ENCODE peak calls at places on chromosomes 6 and 20, in five cellular contexts. I, J, T, V and D are unnamed samples.

GRCh38 chr20:47774081-47774777 is 11.1 kb downstream of the SULF2 start:
- DNase-seq in I (no peak), J (peak; percentile 80), T (no peak), V (no peak), D (no peak)

GRCh38 chr20:54716790-54717189 is 241.4 kb downstream of the DOK5 start:
- DNase-seq in I (no peak), J (no peak), T (no peak), V (no peak), D (no peak)

GRCh38 chr20:50353289-50353961 is 156.8 kb upstream of the PTPN1 start:
- DNase-seq in I (no peak), J (peak; percentile 70), T (no peak), V (no peak), D (no peak)

GRCh38 chr20:44209691-44210421 is 715 bp downstream of the OSER1 start:
- DNase-seq in I (peak; percentile 15), J (no peak), T (peak; percentile 47), V (no peak), D (no peak)

GRCh38 chr20:49260218-49260617 is 17.6 kb downstream of the ZNFX1 start:
- DNase-seq in I (no peak), J (no peak), T (no peak), V (no peak), D (no peak)

GRCh38 chr6:89597988-89598387 is 40.6 kb downstream of the LYRM2 start:
- DNase-seq in I (no peak), J (no peak), T (no peak), V (no peak), D (no peak)

GRCh38 chr20:667351-668034 is 8.1 kb downstream of the SCRT2 start:
- DNase-seq in I (peak; percentile 45), J (peak; percentile 64), T (peak; percentile 87), V (peak; percentile 49), D (peak; percentile 70)

GRCh38 chr6:138560130-138560850 is 61.0 kb upstream of the NHSL1 start:
- DNase-seq in I (no peak), J (no peak), T (no peak), V (no peak), D (no peak)

GRCh38 chr6:131823276-131823902 is 15.6 kb downstream of the ENPP1 start:
- DNase-seq in I (no peak), J (no peak), T (no peak), V (no peak), D (no peak)

GRCh38 chr6:91669154-91669903 is 1082.5 kb upstream of the MAP3K7 start:
- DNase-seq in I (no peak), J (no peak), T (no peak), V (no peak), D (no peak)

GRCh38 chr20:36988494-36988966 is 37.0 kb upstream of the SAMHD1 start:
- DNase-seq in I (no peak), J (no peak), T (no peak), V (no peak), D (no peak)

GRCh38 chr6:80006541-80006940 is 2.1 kb downstream of the TTK start:
- DNase-seq in I (no peak), J (no peak), T (no peak), V (no peak), D (no peak)

GRCh38 chr20:58839474-58839874 is 11.2 kb downstream of the GNAS-AS1 start:
- DNase-seq in I (no peak), J (peak; percentile 68), T (peak; percentile 75), V (peak; percentile 44), D (no peak)

GRCh38 chr6:139334791-139335446 is 39.5 kb downstream of the CITED2 start:
- DNase-seq in I (no peak), J (no peak), T (no peak), V (no peak), D (no peak)

GRCh38 chr6:125749864-125750691 is 646 bp downstream of the HEY2 start:
- DNase-seq in I (peak; percentile 42), J (no peak), T (peak; percentile 34), V (peak; percentile 37), D (no peak)

GRCh38 chr6:148069256-148069655 is 273.4 kb upstream of the SASH1 start:
- DNase-seq in I (no peak), J (no peak), T (no peak), V (no peak), D (no peak)

GRCh38 chr6:2147737-2148448 is 97.5 kb downstream of the GMDS start:
- DNase-seq in I (no peak), J (no peak), T (no peak), V (no peak), D (no peak)

GRCh38 chr20:63017076-63017825 is 10.5 kb upstream of the BHLHE23 start:
- DNase-seq in I (no peak), J (peak; percentile 66), T (no peak), V (no peak), D (no peak)

GRCh38 chr6:43856005-43856765 is 86.2 kb downstream of the VEGFA start:
- DNase-seq in I (no peak), J (no peak), T (peak; percentile 36), V (no peak), D (no peak)

GRCh38 chr6:24720604-24721460 is 1.9 kb upstream of the C6orf62 start:
- DNase-seq in I (peak; percentile 99), J (peak; percentile 100), T (peak; percentile 100), V (peak; percentile 99), D (peak; percentile 97)

GRCh38 chr20:45300961-45301360 is 5.7 kb upstream of the RBPJL start:
- DNase-seq in I (peak; percentile 27), J (no peak), T (peak; percentile 82), V (no peak), D (peak; percentile 48)

GRCh38 chr6:153842491-153842890 is 196.5 kb upstream of the OPRM1 start:
- DNase-seq in I (no peak), J (no peak), T (no peak), V (no peak), D (no peak)

GRCh38 chr6:17740559-17741220 is 34.0 kb upstream of the NUP153 start:
- DNase-seq in I (no peak), J (no peak), T (no peak), V (no peak), D (no peak)

GRCh38 chr20:60935971-60936370 is 316.1 kb upstream of the CDH4 start:
- DNase-seq in I (no peak), J (no peak), T (no peak), V (no peak), D (no peak)

GRCh38 chr6:1995521-1996110 is 249.8 kb downstream of the GMDS start:
- DNase-seq in I (no peak), J (no peak), T (no peak), V (no peak), D (no peak)

DNA sequence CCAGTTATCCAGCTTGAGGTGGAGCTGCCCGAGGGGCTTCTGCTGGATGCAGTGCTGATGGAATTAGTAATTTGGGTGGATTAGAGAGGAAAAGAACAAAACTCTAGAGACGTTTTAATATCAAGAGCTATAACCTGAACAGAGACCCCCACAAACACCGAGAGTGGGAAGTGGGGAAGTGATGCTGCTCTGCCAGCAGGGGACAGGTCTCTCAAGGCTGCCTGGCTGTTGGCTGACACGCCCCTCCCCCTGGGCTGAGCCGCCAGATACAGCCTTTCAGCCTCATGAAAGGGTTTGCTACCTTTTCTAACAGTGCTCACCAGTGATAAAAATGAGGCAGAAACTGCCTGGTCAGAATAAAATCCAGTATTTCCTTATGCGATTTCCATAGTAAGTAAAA is 9.6 kb downstream of the LEMD2 start:
- DNase-seq in I (no peak), J (no peak), T (no peak), V (no peak), D (no peak)
- TF ChIP-seq CTCF in I (no peak), J (no peak), T (no peak), V (no peak), D (no peak)

GRCh38 chr6:160859822-160860221 is 131.7 kb upstream of the MAP3K4 start:
- DNase-seq in I (no peak), J (no peak), T (no peak), V (no peak), D (no peak)

GRCh38 chr6:160863782-160864181 is 127.8 kb upstream of the MAP3K4 start:
- DNase-seq in I (no peak), J (peak; percentile 70), T (no peak), V (no peak), D (no peak)

GRCh38 chr6:160858886-160859285 is 132.7 kb upstream of the MAP3K4 start:
- DNase-seq in I (no peak), J (no peak), T (no peak), V (no peak), D (no peak)

DNA sequence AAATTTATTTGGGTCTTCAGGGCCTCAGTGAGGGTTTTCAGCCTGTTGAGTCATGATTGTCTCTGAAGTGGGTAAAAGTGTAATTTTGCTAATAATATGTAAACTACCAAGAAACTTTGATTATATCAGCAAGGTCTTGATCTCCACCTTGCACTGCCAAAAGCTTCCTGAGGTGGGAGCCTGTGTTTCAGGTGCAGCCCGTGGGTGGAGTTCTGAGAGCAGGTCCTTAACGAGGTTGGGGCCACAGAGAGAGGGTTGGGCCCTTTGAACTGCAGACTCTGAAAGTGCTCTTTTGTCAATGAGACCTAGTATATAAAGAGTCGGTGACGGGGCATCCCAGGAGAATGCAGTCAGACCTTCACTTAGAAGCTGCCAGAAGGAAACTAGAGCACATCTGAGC is 129.7 kb upstream of the MAP3K4 start:
- DNase-seq in I (no peak), J (no peak), T (no peak), V (no peak), D (no peak)
- TF ChIP-seq CTCF in I (no peak), J (no peak), T (no peak), V (no peak), D (no peak)

DNA sequence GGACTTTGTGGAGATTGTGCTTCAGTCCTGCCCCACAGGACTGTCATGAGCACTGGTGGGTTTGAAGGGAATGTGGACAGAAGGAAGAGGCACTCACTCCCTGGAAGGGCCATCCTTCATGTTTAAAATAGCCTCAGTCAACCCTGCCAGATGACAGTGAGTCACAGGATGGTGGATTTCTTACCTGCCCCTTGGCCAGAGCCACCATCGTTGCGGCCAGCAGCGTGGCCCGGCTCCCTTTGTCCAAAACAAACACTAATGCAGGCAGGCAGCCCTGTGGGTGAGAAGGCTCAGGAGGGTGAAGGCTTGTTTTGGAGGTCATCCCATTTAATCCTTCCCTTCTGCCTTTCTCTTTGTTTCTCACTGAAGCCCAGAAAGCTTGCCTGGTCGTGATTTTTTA is 422.7 kb downstream of the CD83 start:
- DNase-seq in I (no peak), J (no peak), T (no peak), V (no peak), D (no peak)
- TF ChIP-seq CTCF in I (no peak), J (no peak), T (no peak), V (no peak), D (no peak)

GRCh38 chr6:157615411-157615763 is 207.7 kb upstream of the SNX9 start:
- DNase-seq in I (no peak), J (no peak), T (no peak), V (peak; percentile 45), D (no peak)
- TF ChIP-seq CTCF in I (no peak), J (no peak), T (no peak), V (no peak), D (no peak)

DNA sequence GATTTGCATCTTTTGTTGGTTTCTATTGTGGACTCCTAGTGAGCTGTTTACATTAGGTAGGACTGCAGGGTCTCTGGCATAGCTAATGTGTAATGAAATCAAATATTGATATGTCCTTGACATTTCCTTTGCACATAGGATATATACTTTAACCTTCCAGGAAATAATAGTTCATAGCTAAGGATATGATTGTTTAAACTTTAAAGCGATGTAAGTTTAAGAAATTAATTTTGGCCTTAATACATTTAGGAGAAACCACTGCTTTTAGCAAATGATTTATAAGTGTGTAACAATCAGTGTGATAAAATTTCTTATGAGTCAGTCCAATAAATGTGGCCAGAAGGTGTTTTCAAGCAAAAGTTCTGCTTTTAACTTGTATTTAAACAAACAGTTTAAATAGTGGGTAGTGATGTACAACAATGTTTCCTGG is 171.8 kb downstream of the HS3ST5 start:
- DNase-seq in I (no peak), J (no peak), T (no peak), V (no peak), D (no peak)
- TF ChIP-seq CTCF in I (no peak), J (no peak), T (no peak), V (no peak), D (no peak)

GRCh38 chr6:38179794-38180430 is 360.4 kb downstream of the ZFAND3 start:
- DNase-seq in I (no peak), J (no peak), T (peak; percentile 6), V (no peak), D (no peak)
- TF ChIP-seq CTCF in I (no peak), J (no peak), T (no peak), V (no peak), D (peak; percentile 13)